ENCODE peak calls at places on chromosomes 2 and 18, in ten cellular contexts. H is sigmoid colon, X is DND-41, N is BJ, F is Calu3, Z is adrenal gland, I is uterus, R is right lobe of liver, B is GM10248, P is cardiac fibroblast. O is an unnamed sample.

GRCh38 chr2:27907547-27907946 is 17.0 kb downstream of the BABAM2 start:
- DNase-seq in H (no peak), X (no peak), N (no peak), F (no peak), Z (no peak), I (no peak), R (no peak), B (no peak), P (no peak), O (no peak)

GRCh38 chr2:226362991-226363390 is 436.6 kb downstream of the IRS1 start:
- DNase-seq in H (no peak), X (no peak), N (no peak), F (peak; percentile 2), Z (no peak), I (no peak), R (no peak), B (no peak), P (peak; percentile 14), O (no peak)

GRCh38 chr2:8004250-8004681 is 677.6 kb upstream of the ID2 start:
- DNase-seq in H (peak; percentile 84), X (no peak), N (peak; percentile 85), F (no peak), Z (peak; percentile 47), I (peak; percentile 47), R (no peak), B (peak; percentile 44), P (peak; percentile 86), O (no peak)

GRCh38 chr2:149984311-149984710 is 396.7 kb upstream of the MMADHC start:
- DNase-seq in H (no peak), X (no peak), N (no peak), F (no peak), Z (no peak), I (no peak), R (no peak), B (no peak), P (no peak), O (no peak)

GRCh38 chr2:29920631-29921559 is 491 bp downstream of the ALK start:
- DNase-seq in H (no peak), X (no peak), N (no peak), F (no peak), Z (peak; percentile 21), I (peak; percentile 15), R (peak; percentile 17), B (peak; percentile 19), P (peak; percentile 9), O (no peak)

GRCh38 chr2:20216130-20217025 is 8.6 kb downstream of the SDC1 start:
- DNase-seq in H (no peak), X (no peak), N (no peak), F (no peak), Z (no peak), I (no peak), R (peak; percentile 57), B (no peak), P (no peak), O (no peak)

GRCh38 chr2:26901326-26902183 is 53.6 kb downstream of the DPYSL5 start:
- DNase-seq in H (no peak), X (no peak), N (no peak), F (no peak), Z (no peak), I (no peak), R (no peak), B (no peak), P (peak; percentile 11), O (no peak)

GRCh38 chr18:32695534-32695933 is 77.3 kb downstream of the KLHL14 start:
- DNase-seq in H (no peak), X (no peak), N (no peak), F (no peak), Z (no peak), I (no peak), R (no peak), B (no peak), P (no peak), O (no peak)

GRCh38 chr18:3889803-3890202 is 439.8 kb downstream of the TGIF1 start:
- DNase-seq in H (no peak), X (no peak), N (no peak), F (no peak), Z (peak; percentile 68), I (no peak), R (no peak), B (no peak), P (peak; percentile 23), O (no peak)

GRCh38 chr18:50131591-50131990 is 63.4 kb downstream of the MYO5B start:
- DNase-seq in H (no peak), X (no peak), N (no peak), F (no peak), Z (no peak), I (no peak), R (no peak), B (peak; percentile 29), P (no peak), O (no peak)

GRCh38 chr2:287471-287885 is 413 bp downstream of the ALKAL2 start:
- DNase-seq in H (no peak), X (no peak), N (no peak), F (peak; percentile 19), Z (peak; percentile 57), I (peak; percentile 50), R (peak; percentile 39), B (peak; percentile 51), P (peak; percentile 46), O (no peak)

GRCh38 chr2:225270053-225270452 is 129.5 kb upstream of the NYAP2 start:
- DNase-seq in H (no peak), X (no peak), N (no peak), F (no peak), Z (no peak), I (no peak), R (no peak), B (no peak), P (no peak), O (no peak)

GRCh38 chr2:9490789-9491188 is 16.4 kb downstream of the IAH1 start:
- DNase-seq in H (no peak), X (no peak), N (no peak), F (no peak), Z (no peak), I (no peak), R (no peak), B (no peak), P (no peak), O (no peak)

GRCh38 chr18:2547477-2548087 is 23.7 kb downstream of the METTL4 start:
- DNase-seq in H (no peak), X (no peak), N (no peak), F (no peak), Z (no peak), I (no peak), R (no peak), B (peak; percentile 23), P (peak; percentile 78), O (no peak)

GRCh38 chr2:230678451-230678850 is 34.2 kb upstream of the CAB39 start:
- DNase-seq in H (no peak), X (peak; percentile 16), N (no peak), F (no peak), Z (no peak), I (no peak), R (no peak), B (no peak), P (no peak), O (no peak)

GRCh38 chr18:57748770-57749603 is 54.1 kb downstream of the ATP8B1 start:
- DNase-seq in H (no peak), X (no peak), N (no peak), F (peak; percentile 46), Z (no peak), I (no peak), R (no peak), B (peak; percentile 44), P (peak; percentile 43), O (no peak)

DNA sequence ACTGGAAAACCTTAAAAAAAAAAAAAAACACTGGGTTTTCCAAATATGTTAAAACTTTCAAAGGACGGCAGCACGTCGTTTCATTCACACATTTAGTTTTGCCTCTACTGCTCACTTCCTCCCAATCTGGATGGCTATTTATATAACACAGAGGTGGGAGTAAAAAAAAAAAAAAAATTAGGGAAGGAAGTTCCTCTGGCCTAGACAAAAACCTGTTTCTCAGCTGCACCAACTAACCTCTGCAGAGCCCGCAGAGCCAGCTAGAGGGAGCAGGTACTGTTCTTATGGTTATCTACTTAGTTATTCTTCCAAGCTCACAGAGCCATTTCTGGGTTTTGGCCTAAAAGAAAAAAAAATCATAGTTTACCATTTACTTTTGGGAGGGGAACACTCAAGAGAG is 28.1 kb downstream of the SLC1A4 start:
- DNase-seq in H (peak; percentile 59), X (no peak), N (no peak), F (no peak), Z (no peak), I (no peak), R (no peak), B (peak; percentile 53), P (no peak), O (no peak)
- TF ChIP-seq CTCF in H (no peak), X (peak; percentile 16), N (peak; percentile 18), F (no peak), Z (no peak), I (peak; percentile 25), R (peak; percentile 13), B (peak; percentile 55), P (no peak), O (no peak)

DNA sequence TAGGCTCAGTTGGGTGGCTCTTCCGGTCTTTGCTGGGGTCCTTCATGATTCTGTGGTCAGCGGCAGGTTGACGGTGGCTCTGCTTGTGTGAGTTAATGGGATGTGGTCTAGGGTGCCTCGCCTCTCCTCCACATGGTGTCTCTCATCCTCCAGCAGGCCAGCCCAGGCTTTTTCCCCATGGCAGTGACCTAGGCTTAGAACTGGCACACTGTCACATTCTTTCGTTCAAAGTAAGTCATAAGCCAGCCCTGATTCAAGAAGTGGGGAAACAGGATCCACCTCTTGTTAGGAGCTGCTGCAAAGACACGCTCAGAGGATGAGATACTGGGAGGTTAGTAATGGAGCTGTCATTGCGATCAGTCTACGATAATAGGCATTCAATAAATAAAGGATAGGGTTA is 46.0 kb upstream of the CTIF start:
- DNase-seq in H (no peak), X (no peak), N (no peak), F (no peak), Z (no peak), I (no peak), R (no peak), B (no peak), P (no peak), O (no peak)
- TF ChIP-seq CTCF in H (no peak), X (no peak), N (no peak), F (no peak), Z (no peak), I (no peak), R (no peak), B (no peak), P (no peak), O (no peak)

GRCh38 chr18:71784777-71785176 is 759.4 kb downstream of the CBLN2 start:
- DNase-seq in H (no peak), X (peak; percentile 6), N (no peak), F (no peak), Z (no peak), I (no peak), R (no peak), B (no peak), P (peak; percentile 5), O (no peak)
- TF ChIP-seq CTCF in H (no peak), X (peak; percentile 60), N (no peak), F (no peak), Z (peak; percentile 22), I (no peak), R (peak; percentile 40), B (peak; percentile 18), P (peak; percentile 50), O (no peak)

DNA sequence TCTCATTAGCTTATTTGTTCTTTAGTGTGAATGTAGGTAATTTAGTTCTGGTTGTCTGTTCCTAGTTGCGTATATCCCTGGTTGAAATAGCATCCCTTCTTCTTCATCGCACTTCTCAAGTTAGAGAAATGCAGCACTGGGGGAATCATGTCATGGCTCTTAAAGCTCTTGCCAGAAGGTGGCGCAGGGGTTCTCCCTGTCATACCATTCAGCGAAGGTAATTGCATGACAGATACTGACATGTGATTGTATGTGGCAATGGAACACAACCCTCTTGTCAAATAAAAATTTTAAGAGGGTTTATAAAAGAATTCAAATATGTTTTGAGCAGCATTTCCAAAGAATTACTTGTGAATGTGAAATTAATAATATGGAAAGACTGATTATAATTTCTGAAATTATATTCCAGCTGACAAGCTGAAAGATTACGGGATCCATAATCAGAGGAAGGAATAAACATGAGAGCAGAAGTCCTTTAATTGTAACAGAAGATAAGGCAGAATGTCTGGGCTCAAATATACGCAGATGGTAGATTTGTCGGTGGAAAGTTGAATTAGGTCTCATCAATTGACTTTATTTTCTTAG is 411.7 kb downstream of the DSEL start:
- DNase-seq in H (no peak), X (peak; percentile 16), N (no peak), F (peak; percentile 75), Z (peak; percentile 66), I (no peak), R (peak; percentile 68), B (peak; percentile 15), P (peak; percentile 76), O (no peak)
- TF ChIP-seq CTCF in H (no peak), X (peak; percentile 72), N (peak; percentile 76), F (peak; percentile 62), Z (peak; percentile 74), I (no peak), R (peak; percentile 84), B (peak; percentile 84), P (peak; percentile 86), O (no peak)

O was measured in natural killer cell.